ENCODE peak calls at places on chromosomes 3 and 15, in four cellular contexts. A, U, I and O are unnamed samples.

GRCh38 chr3:195171093-195171873 is 99.7 kb downstream of the XXYLT1 start:
- DNase-seq in A (no peak), I (no peak), U (no peak), O (no peak)

GRCh38 chr3:37500518-37500917 is 326.1 kb upstream of the LRRFIP2 start:
- DNase-seq in U (no peak), A (no peak), I (no peak), O (no peak)

GRCh38 chr15:60237411-60237810 is 160.4 kb downstream of the ANXA2 start:
- DNase-seq in I (no peak), A (no peak), U (no peak), O (peak)

GRCh38 chr3:154131850-154132249 is 10.7 kb downstream of the ARHGEF26 start:
- DNase-seq in A (no peak), U (no peak), I (no peak), O (no peak)

GRCh38 chr3:190883973-190884832 is 21.7 kb upstream of the GMNC start:
- DNase-seq in U (peak), A (peak), I (peak), O (peak)

GRCh38 chr15:42267286-42267685 is 5.7 kb upstream of the GANC start:
- DNase-seq in I (no peak), U (no peak), A (no peak), O (no peak)

GRCh38 chr3:128994581-128995161 is 795 bp upstream of the CFAP92 start:
- DNase-seq in A (no peak), I (no peak), U (no peak), O (no peak)

GRCh38 chr15:90402230-90402629 is 14.2 kb downstream of the IQGAP1 start:
- DNase-seq in U (peak), A (peak), I (no peak), O (peak)

GRCh38 chr3:65996605-65997004 is 42.1 kb downstream of the MAGI1 start:
- DNase-seq in A (peak), U (peak), I (peak), O (peak)

GRCh38 chr15:50907866-50908208 is 646 bp upstream of the AP4E1 start:
- DNase-seq in U (peak), I (peak), A (no peak), O (peak)

GRCh38 chr3:64158334-64158733 is 66.9 kb downstream of the PRICKLE2 start:
- DNase-seq in A (no peak), I (no peak), U (no peak), O (no peak)

GRCh38 chr15:74793135-74794028 is 11.5 kb downstream of the CSK start:
- DNase-seq in A (no peak), I (peak), U (no peak), O (no peak)
- TF ChIP-seq CTCF in A (no peak), I (no peak), U (peak), O (no peak)

DNA sequence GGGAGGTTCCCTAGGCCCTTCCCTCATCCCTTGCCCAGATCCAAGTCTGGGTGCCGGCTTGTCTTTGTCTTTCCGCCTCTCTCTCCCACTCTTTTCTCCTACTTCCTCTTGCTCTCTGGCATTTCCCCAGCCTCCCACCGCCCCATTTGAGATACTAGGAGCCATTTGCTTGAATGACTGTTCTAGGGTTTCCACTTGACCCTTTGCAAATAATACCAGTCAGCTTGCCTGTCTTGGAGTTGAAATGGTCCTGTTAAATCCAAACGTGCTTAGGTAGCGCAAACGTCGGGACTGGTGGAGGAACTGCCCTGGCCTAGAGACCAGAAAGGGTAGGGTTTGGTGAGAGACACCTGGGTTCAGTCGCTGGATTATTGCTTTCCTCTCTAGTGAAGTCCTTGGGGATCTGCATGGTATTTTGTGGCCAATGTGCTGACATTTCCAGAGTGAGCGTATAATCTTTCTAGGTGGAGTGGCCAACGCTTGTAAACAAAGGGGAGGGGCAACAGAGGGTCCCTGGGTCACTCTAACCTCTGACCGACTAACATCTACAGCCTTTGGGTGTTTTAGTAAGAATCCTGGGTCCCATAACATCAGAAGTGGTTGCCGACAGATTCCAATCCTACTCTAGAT is 10.7 kb downstream of the ZIC1 start:
- DNase-seq in I (no peak), A (no peak), U (no peak), O (no peak)
- TF ChIP-seq EZH2 in I (peak), A (no peak), U (peak), O (peak)

GRCh38 chr15:31338879-31339557 is 12.4 kb downstream of the KLF13 start:
- DNase-seq in I (peak), U (peak), A (no peak), O (peak)

GRCh38 chr15:31336943-31337295 is 10.3 kb downstream of the KLF13 start:
- DNase-seq in A (no peak), I (no peak), U (peak), O (no peak)

GRCh38 chr15:31335991-31336942 is 9.6 kb downstream of the KLF13 start:
- DNase-seq in I (no peak), U (no peak), A (no peak), O (no peak)

GRCh38 chr15:31338318-31338878 is 11.8 kb downstream of the KLF13 start:
- DNase-seq in A (no peak), I (no peak), U (no peak), O (no peak)

GRCh38 chr15:31337352-31338031 is 10.9 kb downstream of the KLF13 start:
- DNase-seq in A (no peak), U (no peak), I (no peak), O (no peak)
- TF ChIP-seq CTCF in A (no peak), U (no peak), I (no peak), O (no peak)

GRCh38 chr15:52790166-52790708 is at the start of gene ONECUT1:
- DNase-seq in U (no peak), A (no peak), I (peak), O (peak)
- TF ChIP-seq EZH2 in U (peak), A (no peak), I (no peak), O (no peak)

DNA sequence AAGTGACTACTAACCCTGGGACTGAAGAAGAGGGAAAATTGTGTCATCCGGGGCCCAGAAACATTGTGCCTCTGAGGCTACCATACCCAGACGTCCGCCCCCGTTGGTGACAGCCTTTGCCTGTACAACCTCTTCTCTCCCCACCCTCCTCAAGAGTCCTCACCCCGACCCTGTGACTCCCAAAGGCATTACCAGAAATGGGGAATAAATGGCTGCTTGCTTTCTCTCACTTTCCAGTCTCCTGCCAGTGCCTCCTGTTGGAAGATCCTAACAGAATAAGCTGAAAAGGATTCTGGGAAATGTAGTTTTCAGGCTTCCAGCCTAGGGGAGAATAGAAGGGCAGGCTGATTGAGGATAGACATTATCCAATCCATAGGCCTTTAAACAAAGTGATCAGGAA is 30.8 kb upstream of the SLC25A36 start:
- DNase-seq in I (peak), U (no peak), A (no peak), O (peak)
- TF ChIP-seq CTCF in I (peak), U (no peak), A (no peak), O (peak)

DNA sequence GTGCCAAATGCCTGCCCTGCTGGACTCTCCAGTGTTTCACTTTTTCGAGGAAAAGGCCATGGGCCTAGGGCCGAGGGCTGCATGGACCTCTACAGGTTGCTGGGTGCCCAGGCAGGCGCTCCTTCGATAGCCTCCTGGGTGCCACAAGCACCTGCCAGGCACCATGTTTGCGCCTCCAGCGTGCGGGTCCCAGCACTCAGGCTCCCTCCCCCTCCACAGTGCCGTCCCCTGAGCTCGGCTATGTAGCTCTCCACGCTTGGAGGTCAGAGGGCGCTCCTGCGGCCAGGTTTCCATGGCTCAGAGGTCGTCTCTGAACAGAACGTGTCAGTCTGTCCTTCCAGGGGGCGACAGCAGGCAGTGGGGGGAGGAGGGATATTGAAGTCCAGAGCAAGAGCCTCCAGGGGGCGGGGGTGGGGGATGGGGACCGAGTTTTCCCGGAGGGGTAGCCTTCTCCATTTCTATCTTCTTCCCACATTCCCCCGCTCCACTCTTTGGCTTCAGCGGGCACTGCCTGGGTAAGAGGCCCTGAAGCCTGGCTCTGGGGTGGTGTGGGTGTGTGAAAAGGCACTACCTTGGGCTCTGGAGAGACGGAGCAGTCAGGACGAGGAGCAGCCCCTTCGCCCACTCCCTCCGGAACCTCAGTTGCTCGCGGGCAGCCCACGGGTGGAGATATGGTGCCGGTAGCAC is 3.6 kb downstream of the ONECUT1 start:
- DNase-seq in U (no peak), I (peak), A (no peak), O (no peak)
- TF ChIP-seq EZH2 in U (peak), I (peak), A (no peak), O (no peak)

GRCh38 chr3:21798689-21799088 is 47.7 kb upstream of the ZNF385D start:
- DNase-seq in A (no peak), I (no peak), U (no peak), O (no peak)

GRCh38 chr3:21801631-21802030 is 50.6 kb upstream of the ZNF385D start:
- DNase-seq in I (no peak), U (no peak), A (no peak), O (no peak)

DNA sequence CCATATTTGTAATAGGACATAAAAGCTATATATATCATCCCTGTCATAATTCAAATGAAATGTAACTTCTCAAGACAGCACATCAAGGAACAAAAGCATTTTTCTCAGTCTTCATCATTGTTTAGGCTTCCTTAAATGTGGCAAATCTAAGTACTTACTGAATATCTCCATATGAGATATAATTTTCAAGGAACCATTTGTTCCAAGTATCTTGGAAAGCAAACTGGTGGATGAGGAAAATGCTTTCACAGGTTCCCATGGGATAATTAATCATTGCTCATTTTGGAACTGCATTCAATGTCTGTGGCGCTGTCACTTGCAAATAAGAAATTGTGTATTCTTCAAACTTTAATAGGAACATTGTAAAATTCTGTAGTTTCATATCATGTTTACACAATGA is 52.6 kb upstream of the ZNF385D start:
- DNase-seq in I (no peak), A (no peak), U (no peak), O (no peak)
- TF ChIP-seq CTCF in I (no peak), A (no peak), U (no peak), O (no peak)